ENCODE peak calls at places on chromosomes 12 and 14, in five cellular contexts. K is A549, W is HepG2, V is K562, S is GM12878. N is an unnamed sample.

GRCh38 chr14:73102806-73103497 is 33.4 kb upstream of the PSEN1 start:
- DNase-seq in S (no peak), W (no peak), V (no peak), K (no peak), N (no peak)

GRCh38 chr14:69699743-69700309 is 67.1 kb upstream of the SRSF5 start:
- DNase-seq in K (no peak), V (no peak), S (no peak), W (no peak), N (no peak)

GRCh38 chr14:91996951-91997371 is 42.9 kb downstream of the TRIP11 start:
- DNase-seq in V (peak), S (no peak), W (peak), K (peak), N (peak)

GRCh38 chr12:79834712-79835376 is 100.1 kb downstream of the PPP1R12A start:
- DNase-seq in W (no peak), S (no peak), K (no peak), V (no peak), N (no peak)

GRCh38 chr14:94707494-94707893 is 62.4 kb downstream of the GSC start:
- DNase-seq in K (peak), V (no peak), S (no peak), W (no peak), N (peak)

GRCh38 chr14:34297786-34298520 is 164.1 kb downstream of the SPTSSA start:
- DNase-seq in V (no peak), S (no peak), W (peak), K (peak), N (no peak)

GRCh38 chr12:100187068-100187467 is 13.5 kb upstream of the ACTR6 start:
- DNase-seq in K (no peak), S (no peak), V (no peak), W (no peak), N (no peak)

GRCh38 chr12:108833355-108833733 is 24.0 kb downstream of the SSH1 start:
- DNase-seq in W (no peak), K (peak), S (no peak), V (no peak), N (no peak)

GRCh38 chr12:88914967-88915366 is 334.7 kb upstream of the KITLG start:
- DNase-seq in W (no peak), S (no peak), V (no peak), K (no peak), N (no peak)

GRCh38 chr12:28951941-28952340 is 197.1 kb upstream of the FAR2 start:
- DNase-seq in W (no peak), S (no peak), V (no peak), K (no peak), N (no peak)

GRCh38 chr14:25537846-25538455 is 488.0 kb upstream of the STXBP6 start:
- DNase-seq in W (peak), V (peak), S (no peak), K (peak), N (peak)

GRCh38 chr12:120925740-120926563 is 21.8 kb upstream of the SPPL3 start:
- DNase-seq in K (no peak), W (no peak), V (no peak), S (no peak), N (peak)

GRCh38 chr14:90700928-90701776 is 115.1 kb downstream of the TTC7B start:
- DNase-seq in K (no peak), W (no peak), S (no peak), V (no peak), N (no peak)

GRCh38 chr12:100375023-100375737 is 18.3 kb downstream of the SLC17A8 start:
- DNase-seq in K (no peak), S (no peak), V (no peak), W (no peak), N (peak)

GRCh38 chr12:75706786-75707605 is 195.6 kb upstream of the KRR1 start:
- DNase-seq in K (no peak), V (peak), W (no peak), S (no peak), N (no peak)

GRCh38 chr12:57235728-57236131 is 6.2 kb downstream of the SHMT2 start:
- DNase-seq in S (no peak), W (no peak), V (peak), K (no peak), N (no peak)

GRCh38 chr12:59173696-59174095 is 253.4 kb upstream of the LRIG3 start:
- DNase-seq in V (no peak), K (no peak), W (no peak), S (no peak), N (peak)

GRCh38 chr14:90924618-90925345 is 108.6 kb upstream of the TTC7B start:
- DNase-seq in W (no peak), S (no peak), K (no peak), V (no peak), N (no peak)

GRCh38 chr12:44285321-44285720 is 449.4 kb downstream of the TMEM117 start:
- DNase-seq in W (no peak), V (no peak), S (no peak), K (no peak), N (no peak)

GRCh38 chr12:92134638-92135274 is 10.9 kb downstream of the BTG1 start:
- DNase-seq in W (no peak), K (no peak), S (no peak), V (no peak), N (no peak)

GRCh38 chr14:91374897-91375747 is 42.5 kb downstream of the CCDC88C start:
- DNase-seq in S (no peak), V (no peak), W (no peak), K (no peak), N (peak)

GRCh38 chr12:59517522-59517921 is 78.3 kb upstream of the SLC16A7 start:
- DNase-seq in S (no peak), W (no peak), V (no peak), K (no peak), N (no peak)

GRCh38 chr14:75535164-75535898 is 13.1 kb downstream of the BATF start:
- DNase-seq in S (no peak), V (no peak), K (no peak), W (peak), N (no peak)

GRCh38 chr12:28507055-28507454 is 316.8 kb downstream of the CCDC91 start:
- DNase-seq in W (no peak), S (no peak), V (no peak), K (no peak), N (no peak)

GRCh38 chr12:101415228-101415627 is 7.7 kb upstream of the ARL1 start:
- DNase-seq in S (no peak), W (no peak), V (no peak), K (no peak), N (no peak)

GRCh38 chr12:2268478-2269286 is 215.9 kb downstream of the CACNA1C start:
- DNase-seq in K (no peak), S (no peak), V (no peak), W (no peak), N (no peak)

GRCh38 chr12:132213359-132214160 is 69.3 kb downstream of the NOC4L start:
- DNase-seq in V (no peak), S (no peak), W (no peak), K (no peak), N (no peak)

GRCh38 chr12:60271816-60272215 is 676.0 kb downstream of the SLC16A7 start:
- DNase-seq in S (no peak), W (no peak), K (no peak), V (no peak), N (no peak)

GRCh38 chr12:106380954-106381353 is 23.4 kb downstream of the POLR3B start:
- DNase-seq in K (no peak), V (no peak), S (no peak), W (no peak), N (no peak)

GRCh38 chr12:75526655-75527511 is 15.5 kb upstream of the KRR1 start:
- DNase-seq in K (peak), W (peak), V (peak), S (peak), N (peak)

GRCh38 chr14:49999216-49999761 is 106.4 kb downstream of the ARF6 start:
- DNase-seq in W (no peak), K (peak), S (no peak), V (peak), N (no peak)

GRCh38 chr12:1380171-1380974 is 214.0 kb downstream of the FBXL14 start:
- DNase-seq in K (no peak), S (no peak), V (no peak), W (no peak), N (no peak)

GRCh38 chr12:45907955-45908354 is 82.4 kb downstream of the SCAF11 start:
- DNase-seq in K (no peak), W (no peak), S (peak), V (no peak), N (no peak)

GRCh38 chr14:35632276-35633071 is 98.5 kb downstream of the INSM2 start:
- DNase-seq in W (no peak), V (no peak), S (no peak), K (no peak), N (no peak)

GRCh38 chr14:59632381-59632780 is 55.8 kb upstream of the CCDC175 start:
- DNase-seq in V (peak), W (peak), S (no peak), K (peak), N (peak)

GRCh38 chr14:59629384-59630158 is 53.0 kb upstream of the CCDC175 start:
- DNase-seq in S (no peak), W (no peak), K (no peak), V (no peak), N (peak)

GRCh38 chr14:59630281-59630963 is 53.8 kb upstream of the CCDC175 start:
- DNase-seq in K (no peak), W (no peak), S (no peak), V (no peak), N (peak)

GRCh38 chr14:59634617-59635016 is 58.0 kb upstream of the CCDC175 start:
- DNase-seq in S (no peak), W (no peak), K (no peak), V (no peak), N (no peak)

DNA sequence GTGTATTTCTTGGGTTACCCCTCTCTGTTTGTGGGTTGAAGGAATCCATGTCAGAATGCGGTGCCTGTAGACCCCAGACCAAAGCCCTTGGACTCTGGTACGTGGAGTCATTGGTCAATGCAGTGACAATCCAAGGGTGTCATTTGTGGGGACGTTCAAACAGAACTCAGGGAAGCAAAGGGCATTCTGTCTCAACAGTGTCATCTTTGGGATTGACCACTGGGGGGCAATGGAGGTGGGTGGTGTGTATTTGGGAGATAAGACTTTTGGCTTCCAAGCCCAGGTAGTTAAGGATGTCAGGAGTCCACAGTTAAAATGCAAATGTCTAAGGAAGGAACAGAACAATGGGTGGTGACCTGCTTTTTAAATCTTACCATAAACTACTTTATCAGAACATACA is 54.6 kb upstream of the CCDC175 start:
- DNase-seq in W (peak), S (no peak), V (peak), K (peak), N (peak)
- TF ChIP-seq JUNB in W (no peak), S (no peak), V (no peak), K (no peak), N (no peak)

GRCh38 chr12:64518396-64518795 is 66.5 kb downstream of the TBK1 start:
- DNase-seq in K (no peak), S (no peak), V (no peak), W (no peak), N (no peak)

GRCh38 chr12:64510687-64511086 is 58.8 kb downstream of the TBK1 start:
- DNase-seq in V (no peak), K (no peak), W (no peak), S (no peak), N (no peak)

GRCh38 chr12:64514456-64514855 is 62.5 kb downstream of the TBK1 start:
- DNase-seq in W (no peak), V (no peak), S (no peak), K (no peak), N (no peak)
- TF ChIP-seq JUNB in W (no peak), V (no peak), S (no peak), K (no peak), N (no peak)

GRCh38 chr12:48454675-48455074 is 17.7 kb upstream of the ANP32D start:
- DNase-seq in S (no peak), W (peak), K (peak), V (peak), N (peak)
- TF ChIP-seq JUNB in S (no peak), W (no peak), K (no peak), V (no peak), N (no peak)

DNA sequence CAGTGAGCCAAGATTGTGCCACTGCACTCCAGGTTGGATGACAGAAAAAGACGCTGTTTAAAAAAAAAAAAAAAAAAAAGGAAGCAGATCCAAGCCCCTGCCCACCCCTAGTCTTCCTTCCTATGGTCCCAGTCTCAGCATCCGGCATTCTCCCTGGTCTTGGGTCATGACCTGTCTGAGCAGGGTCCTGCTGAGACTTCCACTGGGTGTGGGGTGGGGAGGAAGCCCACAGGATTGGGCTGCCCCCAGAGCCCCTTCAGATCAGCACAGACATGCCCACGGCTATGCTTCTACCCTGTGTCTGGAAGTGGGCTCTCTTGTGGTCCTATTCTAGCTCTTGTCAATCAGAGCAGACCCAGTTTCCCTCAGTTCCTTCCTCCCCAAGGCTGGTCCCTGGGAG is 12.6 kb upstream of the PLEK2 start:
- DNase-seq in W (no peak), S (no peak), K (no peak), V (no peak), N (no peak)
- TF ChIP-seq JUNB in W (no peak), S (no peak), K (no peak), V (no peak), N (no peak)

GRCh38 chr12:38141239-38141638 is 175.3 kb upstream of the ALG10B start:
- DNase-seq in V (no peak), K (no peak), S (no peak), W (no peak), N (no peak)

GRCh38 chr12:38139456-38139855 is 177.1 kb upstream of the ALG10B start:
- DNase-seq in S (no peak), K (no peak), V (no peak), W (no peak), N (no peak)

GRCh38 chr12:38137716-38138115 is 178.9 kb upstream of the ALG10B start:
- DNase-seq in V (no peak), S (no peak), W (no peak), K (no peak), N (peak)

GRCh38 chr12:38137287-38137686 is 179.3 kb upstream of the ALG10B start:
- DNase-seq in W (no peak), K (no peak), V (no peak), S (no peak), N (no peak)

DNA sequence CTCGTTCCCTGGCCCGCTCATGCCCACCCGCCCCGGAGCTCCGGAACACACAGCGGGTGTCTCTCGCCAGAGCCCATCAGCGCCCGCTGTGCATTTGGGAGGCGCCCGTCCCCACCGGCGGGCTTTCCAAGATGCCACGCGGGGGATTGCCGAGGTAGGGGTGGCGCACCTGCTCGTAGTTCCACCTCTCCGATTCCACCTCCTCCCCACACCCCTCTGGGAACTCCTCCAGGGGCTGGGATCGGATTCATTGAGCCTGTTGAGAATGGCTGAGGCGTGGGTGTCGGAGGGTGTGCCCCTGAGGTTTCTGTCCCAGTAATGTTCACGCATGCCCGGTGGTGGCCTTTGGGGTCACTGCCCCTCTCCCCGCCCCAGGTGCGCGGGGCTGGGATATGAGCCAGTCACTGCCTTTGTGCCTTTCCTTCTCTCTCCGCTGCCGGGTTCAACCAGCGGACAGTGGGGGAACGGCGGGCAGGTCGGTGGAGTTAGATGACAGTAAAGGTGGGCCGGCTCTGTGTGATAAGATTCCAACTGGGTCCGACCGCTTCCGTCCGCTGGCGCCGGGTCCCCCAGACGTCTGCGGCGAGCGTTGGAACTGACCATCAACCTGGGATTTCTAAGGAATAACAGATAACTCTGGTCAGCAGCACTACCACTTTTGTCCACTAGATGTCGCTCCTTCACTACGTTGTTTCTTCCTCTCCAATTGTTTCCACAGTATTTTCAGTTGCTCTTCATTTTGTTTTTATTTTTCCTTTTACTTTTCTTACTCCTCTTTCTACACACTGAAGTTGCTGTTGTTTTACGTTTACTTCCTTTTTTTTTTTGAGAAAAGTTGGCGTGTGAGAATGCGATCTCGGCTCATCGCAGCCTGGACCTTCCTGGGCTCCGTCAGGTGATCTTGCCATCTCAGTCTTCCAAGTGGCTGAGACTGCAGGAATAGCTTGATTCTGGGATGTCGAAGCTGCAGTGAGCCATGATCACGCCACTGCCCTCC is 178.1 kb upstream of the ALG10B start:
- DNase-seq in S (peak), W (peak), K (peak), V (peak), N (peak)
- TF ChIP-seq JUNB in S (no peak), W (no peak), K (no peak), V (no peak), N (no peak)

GRCh38 chr14:74176404-74176788 is 62.9 kb upstream of the VSX2 start:
- DNase-seq in S (no peak), W (no peak), V (no peak), K (no peak), N (no peak)
- TF ChIP-seq JUNB in S (no peak), W (no peak), V (no peak), K (no peak), N (no peak)

GRCh38 chr12:4506870-4507269 is 31.8 kb upstream of the RAD51AP1 start:
- DNase-seq in S (peak), K (no peak), W (no peak), V (no peak), N (no peak)
- TF ChIP-seq JUNB in S (peak), K (no peak), W (no peak), V (no peak), N (no peak)

GRCh38 chr14:67221982-67222328 is 19.3 kb upstream of the PALS1 start:
- DNase-seq in K (no peak), S (no peak), V (no peak), W (no peak), N (no peak)

GRCh38 chr14:67218126-67218525 is 23.1 kb upstream of the PALS1 start:
- DNase-seq in K (no peak), V (no peak), S (no peak), W (no peak), N (no peak)

GRCh38 chr14:67221248-67221981 is 19.8 kb upstream of the PALS1 start:
- DNase-seq in V (no peak), S (no peak), W (no peak), K (peak), N (no peak)
- TF ChIP-seq JUNB in V (no peak), S (no peak), W (no peak), K (no peak), N (no peak)

GRCh38 chr12:116246490-116247179 is 30.9 kb downstream of the MED13L start:
- DNase-seq in S (no peak), W (no peak), V (no peak), K (no peak), N (peak)

GRCh38 chr12:116242740-116243139 is 34.8 kb downstream of the MED13L start:
- DNase-seq in K (no peak), S (no peak), W (no peak), V (no peak), N (no peak)

GRCh38 chr12:116245189-116245588 is 32.3 kb downstream of the MED13L start:
- DNase-seq in V (no peak), K (no peak), W (no peak), S (no peak), N (no peak)

GRCh38 chr12:116244001-116244400 is 33.5 kb downstream of the MED13L start:
- DNase-seq in W (no peak), V (no peak), K (peak), S (no peak), N (no peak)

DNA sequence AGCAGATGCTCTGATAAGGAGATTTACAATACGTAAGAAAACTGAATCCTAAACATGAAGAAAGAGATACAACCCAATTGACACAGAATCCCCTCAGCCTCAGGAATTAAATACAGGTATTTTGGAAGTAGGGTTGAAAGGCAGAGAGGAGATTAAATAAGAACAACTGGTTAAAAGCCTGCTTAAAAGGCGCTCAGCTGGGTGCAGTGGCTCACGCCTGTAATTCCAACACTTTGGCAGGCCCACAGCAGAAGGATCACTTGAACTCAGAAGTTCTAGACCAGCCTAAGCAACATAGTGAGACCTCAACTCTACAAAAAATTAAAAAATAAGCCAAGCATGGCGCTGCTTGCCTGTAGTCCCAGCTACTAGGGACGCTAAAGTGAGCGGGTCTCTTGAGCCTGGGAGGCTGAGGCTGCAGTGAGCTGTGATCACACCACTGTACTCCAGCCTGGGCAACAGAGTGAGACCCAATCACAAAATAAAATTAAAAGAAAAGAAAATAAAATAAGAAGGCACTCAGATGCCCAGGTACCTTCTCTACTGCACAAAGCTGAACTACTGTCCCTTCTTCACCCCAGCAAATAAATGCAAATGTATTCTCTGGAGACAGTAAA is 32.9 kb downstream of the MED13L start:
- DNase-seq in K (no peak), W (no peak), S (no peak), V (no peak), N (peak)
- TF ChIP-seq JUNB in K (no peak), W (no peak), S (no peak), V (no peak), N (no peak)